ENCODE peak calls at places on chromosomes 13 and 19, in five cellular contexts. A, N, D, W and S are unnamed samples.

GRCh38 chr13:45409993-45410392 is 8.2 kb downstream of the SLC25A30 start:
- DNase-seq in N (no peak), A (no peak), D (no peak), W (no peak), S (peak; percentile 5)

GRCh38 chr13:73984949-73985691 is 149.1 kb downstream of the KLF12 start:
- DNase-seq in A (no peak), D (no peak), W (no peak), N (no peak), S (no peak)

GRCh38 chr19:39941615-39942507 is 7.4 kb upstream of the FCGBP start:
- DNase-seq in A (peak; percentile 55), W (no peak), D (no peak), N (no peak), S (peak; percentile 16)

GRCh38 chr13:108551674-108552073 is 77.7 kb upstream of the MYO16 start:
- DNase-seq in A (no peak), W (no peak), N (no peak), D (no peak), S (no peak)

GRCh38 chr13:24267283-24267682 is 42.1 kb upstream of the C1QTNF9 start:
- DNase-seq in N (no peak), A (no peak), W (no peak), D (no peak), S (no peak)

GRCh38 chr19:16417660-16418596 is 53.8 kb downstream of the EPS15L1 start:
- DNase-seq in A (peak; percentile 29), N (peak; percentile 81), D (peak; percentile 81), W (no peak), S (peak; percentile 70)

GRCh38 chr13:95382906-95383305 is 81.7 kb upstream of the ABCC4 start:
- DNase-seq in N (peak; percentile 8), A (no peak), W (no peak), D (no peak), S (no peak)

GRCh38 chr19:50695251-50696064 is 24.1 kb downstream of the SHANK1 start:
- DNase-seq in D (no peak), W (no peak), N (no peak), A (no peak), S (no peak)

GRCh38 chr13:110942248-110942981 is 27.5 kb upstream of the ANKRD10 start:
- DNase-seq in A (peak; percentile 82), W (no peak), D (no peak), N (no peak), S (no peak)

GRCh38 chr13:110869805-110870706 is 44.8 kb downstream of the ANKRD10 start:
- DNase-seq in D (peak; percentile 76), A (peak; percentile 100), N (peak; percentile 96), W (peak; percentile 57), S (peak; percentile 98)

GRCh38 chr19:20664917-20665781 is 3.8 kb upstream of the ZNF626 start:
- DNase-seq in W (no peak), D (no peak), N (no peak), A (no peak), S (no peak)

GRCh38 chr13:97266328-97266727 is 44.2 kb downstream of the MBNL2 start:
- DNase-seq in N (no peak), A (no peak), W (no peak), D (peak; percentile 70), S (no peak)

GRCh38 chr13:98216135-98216565 is 39.1 kb upstream of the RNF113B start:
- DNase-seq in A (peak; percentile 19), N (no peak), D (no peak), W (no peak), S (peak; percentile 69)

GRCh38 chr19:32324631-32325215 is 20.7 kb upstream of the ZNF507 start:
- DNase-seq in D (no peak), N (no peak), W (no peak), A (no peak), S (no peak)

GRCh38 chr19:46976845-46977320 is 42.8 kb upstream of the NPAS1 start:
- DNase-seq in N (peak; percentile 73), W (no peak), D (no peak), A (no peak), S (no peak)

GRCh38 chr13:49351871-49352270 is 92.0 kb downstream of the CAB39L start:
- DNase-seq in A (peak; percentile 32), D (no peak), N (no peak), W (no peak), S (peak; percentile 48)

GRCh38 chr13:113783482-113783881 is 24.5 kb downstream of the TMEM255B start:
- DNase-seq in W (no peak), A (no peak), N (no peak), D (no peak), S (peak; percentile 5)

GRCh38 chr19:40974633-40975037 is 16.4 kb upstream of the CYP2B6 start:
- DNase-seq in A (peak; percentile 35), W (no peak), D (peak; percentile 74), N (peak; percentile 74), S (peak; percentile 74)

DNA sequence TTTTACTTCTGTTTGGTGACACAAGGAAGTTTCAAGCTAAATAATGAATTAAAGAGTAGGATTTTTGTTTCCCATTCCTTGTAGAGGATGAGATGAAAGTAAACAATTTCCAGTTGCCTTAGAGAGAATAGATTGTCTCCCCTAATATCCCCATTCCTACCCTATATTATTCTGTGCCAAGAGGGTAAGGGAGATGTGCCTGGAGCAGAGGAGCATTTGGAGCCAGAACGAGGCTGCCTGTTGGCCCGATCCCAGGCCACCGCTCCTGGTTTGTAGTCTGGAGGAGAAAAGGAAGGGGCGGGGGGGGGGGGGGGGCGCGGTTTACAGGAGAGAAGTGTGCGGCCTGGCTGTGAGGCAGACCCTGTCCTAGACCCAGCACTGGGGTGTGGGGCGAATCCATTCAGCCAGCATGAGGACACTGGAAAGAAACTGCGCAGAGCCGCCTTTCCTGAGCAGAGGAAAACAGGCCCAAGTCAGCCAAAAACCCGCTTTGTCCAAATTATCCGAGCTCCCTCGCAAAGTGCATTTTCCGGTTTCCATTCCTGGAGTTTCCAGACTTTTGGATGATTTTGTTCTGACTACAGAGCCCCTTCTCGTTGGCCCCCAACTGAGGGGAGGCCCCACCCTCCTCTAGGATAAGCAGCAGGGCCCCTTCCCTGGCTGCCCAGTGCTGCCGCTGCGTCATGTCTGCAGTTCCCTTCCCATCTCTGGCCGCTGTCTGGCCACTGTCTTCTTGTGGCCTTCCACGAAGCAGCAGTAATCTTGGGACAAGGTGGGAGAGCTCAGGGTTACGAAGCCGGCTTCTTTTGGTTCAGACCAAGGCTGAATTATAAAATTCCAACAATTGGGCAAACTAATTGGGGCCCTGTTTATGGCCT is 23.0 kb downstream of the NFIX start:
- DNase-seq in A (peak; percentile 60), N (peak; percentile 93), W (no peak), D (no peak), S (peak; percentile 58)
- TF ChIP-seq CTCF in A (no peak), N (no peak), W (no peak), D (no peak), S (no peak)

DNA sequence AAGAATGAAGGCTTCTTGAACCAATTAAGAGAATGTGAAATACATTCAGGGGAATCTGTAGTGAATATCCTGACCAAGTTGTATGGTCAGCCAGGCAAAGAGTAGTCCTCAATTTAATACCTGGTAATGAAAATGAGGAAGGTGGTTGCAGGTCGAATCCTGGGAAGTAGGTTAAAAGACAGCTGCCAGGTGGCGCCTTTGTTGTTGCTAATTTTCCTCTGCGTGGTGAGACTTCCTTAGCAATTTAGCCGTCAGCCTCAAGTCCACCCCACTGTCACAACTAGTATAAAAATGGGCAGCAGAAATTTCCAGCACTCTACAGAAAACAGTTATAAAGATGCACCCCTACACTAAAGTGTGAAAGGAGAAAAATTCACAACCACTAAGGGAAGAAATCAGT is 235.7 kb downstream of the NHLRC3 start:
- DNase-seq in A (no peak), W (no peak), N (no peak), D (no peak), S (peak; percentile 28)
- TF ChIP-seq CTCF in A (peak; percentile 15), W (no peak), N (no peak), D (no peak), S (peak; percentile 42)

GRCh38 chr19:1860133-1860775 is 3.1 kb downstream of the KLF16 start:
- DNase-seq in N (peak; percentile 86), D (no peak), A (no peak), W (no peak), S (no peak)

GRCh38 chr19:1857648-1858326 is 5.6 kb downstream of the KLF16 start:
- DNase-seq in A (no peak), W (no peak), N (no peak), D (peak; percentile 52), S (no peak)

GRCh38 chr19:1860821-1861598 is 2.4 kb downstream of the KLF16 start:
- DNase-seq in A (no peak), W (no peak), D (no peak), N (no peak), S (no peak)

GRCh38 chr19:1858412-1859081 is 4.8 kb downstream of the KLF16 start:
- DNase-seq in A (no peak), W (no peak), N (no peak), D (no peak), S (no peak)

GRCh38 chr19:1859319-1859718 is 4.1 kb downstream of the KLF16 start:
- DNase-seq in N (no peak), A (no peak), W (no peak), D (no peak), S (no peak)
- TF ChIP-seq CTCF in N (no peak), A (no peak), W (no peak), D (no peak), S (no peak)

DNA sequence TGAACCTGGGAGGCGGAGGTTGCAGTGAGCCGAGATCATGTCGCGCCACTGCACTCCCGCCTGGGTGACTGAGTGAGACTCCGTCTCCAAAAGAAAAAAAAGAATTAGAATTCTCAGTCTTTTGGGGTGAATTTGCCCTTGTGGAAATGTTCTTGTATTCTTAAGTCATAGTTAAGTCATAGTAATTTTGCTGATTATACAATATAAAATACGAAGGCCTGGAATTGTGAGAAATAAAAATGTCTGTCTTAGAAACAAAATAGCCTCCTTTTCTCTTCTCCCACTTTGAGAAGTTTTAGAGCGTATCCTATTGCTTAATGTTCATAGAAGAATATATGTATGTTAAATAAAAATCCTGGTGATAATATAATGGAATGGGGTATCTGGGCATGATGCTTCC is 18.1 kb downstream of the SUGT1 start:
- DNase-seq in D (no peak), W (no peak), A (no peak), N (no peak), S (no peak)
- TF ChIP-seq CTCF in D (no peak), W (no peak), A (no peak), N (no peak), S (no peak)

DNA sequence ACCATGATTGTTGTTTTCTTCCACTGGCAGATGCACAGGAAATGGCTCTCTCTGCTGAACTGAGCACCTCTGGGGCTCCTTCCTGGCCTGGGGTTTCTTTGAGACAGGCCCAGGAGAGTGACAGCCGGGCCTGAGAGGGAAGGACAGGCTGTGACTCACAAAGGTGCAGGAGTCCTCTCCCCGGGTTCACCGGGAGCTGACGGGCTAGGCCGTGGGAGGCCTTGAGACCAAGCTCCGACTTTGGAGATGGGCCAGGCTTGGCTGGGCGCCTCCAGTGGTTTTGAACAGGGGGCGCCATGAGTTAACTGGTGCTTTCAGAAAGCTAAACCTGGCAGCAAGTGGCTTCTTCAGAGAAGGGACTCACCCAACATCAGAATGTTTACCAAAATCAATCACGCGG is 143.4 kb downstream of the URI1 start:
- DNase-seq in N (no peak), D (peak; percentile 24), A (no peak), W (no peak), S (no peak)
- TF ChIP-seq CTCF in N (no peak), D (no peak), A (no peak), W (no peak), S (no peak)